ENCODE peak calls at places on chromosomes 12 and 14, in four cellular contexts. E, K, Q and S are unnamed samples.

GRCh38 chr12:65649126-65649525 is 175.2 kb upstream of the HMGA2 start:
- DNase-seq in E (peak), Q (peak), K (peak), S (peak)

GRCh38 chr12:27276275-27276674 is 32.2 kb downstream of the STK38L start:
- DNase-seq in Q (no peak), K (no peak), E (no peak), S (no peak)

GRCh38 chr14:102464846-102465341 is 44.7 kb downstream of the ANKRD9 start:
- DNase-seq in K (no peak), E (no peak), Q (no peak), S (no peak)

GRCh38 chr14:88128811-88129210 is 123.9 kb downstream of the GPR65 start:
- DNase-seq in K (no peak), Q (peak), E (no peak), S (no peak)

GRCh38 chr12:131757111-131757510 is 46.2 kb downstream of the SFSWAP start:
- DNase-seq in Q (no peak), K (no peak), E (no peak), S (no peak)

GRCh38 chr12:123384318-123384993 is 524 bp downstream of the KMT5A start:
- DNase-seq in Q (no peak), E (no peak), K (no peak), S (no peak)

GRCh38 chr12:93624595-93625294 is 52.3 kb downstream of the SOCS2 start:
- DNase-seq in Q (peak), K (no peak), E (peak), S (peak)

GRCh38 chr14:69980457-69981414 is 101.5 kb downstream of the SMOC1 start:
- DNase-seq in Q (peak), E (no peak), K (no peak), S (no peak)

GRCh38 chr12:52052471-52053186 is 1.4 kb downstream of the NR4A1 start:
- DNase-seq in K (no peak), Q (peak), E (no peak), S (no peak)

GRCh38 chr14:39431416-39432178 is 636 bp downstream of the FBXO33 start:
- DNase-seq in Q (peak), E (peak), K (peak), S (peak)

GRCh38 chr14:59126714-59127436 is 61.6 kb upstream of the DAAM1 start:
- DNase-seq in Q (peak), K (no peak), E (peak), S (peak)

GRCh38 chr14:67436006-67436866 is 24.3 kb upstream of the PLEK2 start:
- DNase-seq in E (no peak), Q (no peak), K (no peak), S (no peak)

GRCh38 chr12:164207-164606 is 49.8 kb downstream of the SLC6A12 start:
- DNase-seq in K (no peak), E (no peak), Q (no peak), S (no peak)

GRCh38 chr14:61653507-61653906 is 41.8 kb upstream of the HIF1A start:
- DNase-seq in E (peak), Q (peak), K (peak), S (peak)

GRCh38 chr12:66603458-66603857 is 75.4 kb downstream of the GRIP1 start:
- DNase-seq in K (no peak), E (no peak), Q (no peak), S (no peak)

GRCh38 chr14:97185186-97185585 is 388.0 kb downstream of the VRK1 start:
- DNase-seq in K (no peak), Q (no peak), E (peak), S (peak)

GRCh38 chr14:105168979-105169507 is 467 bp upstream of the JAG2 start:
- DNase-seq in K (no peak), Q (peak), E (no peak), S (no peak)

GRCh38 chr14:104927432-104927816 is 2.7 kb downstream of the PLD4 start:
- DNase-seq in E (no peak), Q (no peak), K (peak), S (no peak)

GRCh38 chr12:116879509-116880212 is 1.6 kb downstream of the HRK start:
- DNase-seq in Q (no peak), K (no peak), E (no peak), S (peak)

DNA sequence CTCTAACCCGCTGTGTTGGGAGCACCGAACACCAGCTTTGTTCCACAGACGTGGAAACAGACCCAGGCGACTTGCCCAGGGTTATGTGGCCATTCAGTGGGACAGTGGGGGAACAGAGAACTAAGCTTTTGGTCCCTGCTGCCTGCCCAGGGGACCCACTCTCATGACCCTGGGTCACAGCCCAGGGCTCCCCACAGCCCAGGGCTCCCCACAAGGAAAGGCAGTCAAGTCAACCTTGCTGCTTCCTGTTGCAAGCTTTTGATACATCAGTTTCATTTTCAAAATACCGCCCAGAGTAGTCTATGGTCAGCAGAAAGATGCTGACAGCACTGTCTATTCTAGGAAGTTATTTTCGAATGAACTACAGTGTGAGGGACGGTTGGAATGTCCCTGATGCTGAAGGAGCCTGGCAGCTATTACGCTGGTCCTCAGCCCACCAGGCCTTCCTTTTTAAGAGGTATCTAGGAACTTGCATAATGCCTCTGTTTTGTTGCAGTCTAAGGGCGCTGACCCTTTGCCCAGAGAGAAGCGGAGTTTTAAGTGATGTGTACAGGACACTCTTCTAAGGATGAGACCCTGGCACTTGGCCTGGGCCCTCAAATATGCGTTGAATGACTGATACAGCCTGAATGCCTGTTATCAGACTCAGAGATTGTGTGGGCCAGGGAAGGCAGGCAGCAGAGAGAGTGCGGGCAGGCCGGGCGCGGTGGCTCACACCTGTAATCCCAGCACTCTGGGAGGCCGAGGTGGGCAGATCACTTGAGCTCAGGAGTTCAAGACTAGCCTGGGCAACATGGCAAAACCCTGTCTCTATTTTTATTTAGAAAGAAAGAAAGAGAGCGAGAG is 12.6 kb upstream of the TTC7B start:
- DNase-seq in Q (no peak), K (peak), E (no peak), S (no peak)
- H3K4me3 ChIP-seq in Q (no peak), K (peak), E (peak), S (no peak)

GRCh38 chr14:66360526-66360925 is 125.6 kb upstream of the CCDC196 start:
- DNase-seq in Q (no peak), E (no peak), K (no peak), S (no peak)

GRCh38 chr14:66369157-66369706 is 116.9 kb upstream of the CCDC196 start:
- DNase-seq in K (no peak), Q (no peak), E (no peak), S (no peak)

GRCh38 chr14:66361013-66361412 is 125.2 kb upstream of the CCDC196 start:
- DNase-seq in Q (no peak), K (no peak), E (no peak), S (no peak)

GRCh38 chr14:66359500-66359899 is 126.7 kb upstream of the CCDC196 start:
- DNase-seq in K (no peak), E (peak), Q (peak), S (peak)

DNA sequence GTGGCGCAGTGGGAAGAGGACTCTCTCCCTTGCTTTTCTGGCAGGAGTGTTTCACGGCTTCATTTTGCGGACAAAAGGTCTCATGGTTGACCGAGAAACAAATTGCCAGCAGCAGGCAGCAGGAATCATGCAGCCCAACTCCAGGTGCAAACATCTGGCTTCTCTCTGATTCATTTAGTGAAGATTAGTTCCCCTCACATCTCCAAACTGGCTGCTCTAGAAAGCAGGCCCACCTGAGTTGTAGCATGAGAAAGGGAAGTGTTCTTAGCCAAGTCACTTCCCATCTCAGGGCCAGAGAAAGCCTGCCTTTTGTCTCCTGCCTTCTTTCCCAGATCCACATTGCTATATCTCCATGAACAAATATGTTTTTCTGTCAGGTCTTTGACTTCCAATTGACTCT is 120.8 kb upstream of the CCDC196 start:
- DNase-seq in Q (no peak), K (no peak), E (no peak), S (no peak)
- TF ChIP-seq CTCF in Q (no peak), K (no peak), E (no peak), S (no peak)

GRCh38 chr12:6548556-6549378 is 7.1 kb downstream of the IFFO1 start:
- DNase-seq in Q (peak), E (peak), K (no peak), S (peak)
- H3K4me3 ChIP-seq in Q (no peak), E (peak), K (no peak), S (no peak)

GRCh38 chr12:102765736-102766135 is 151.3 kb downstream of the PAH start:
- DNase-seq in E (peak), K (no peak), Q (peak), S (peak)

GRCh38 chr12:102766961-102767360 is 150.1 kb downstream of the PAH start:
- DNase-seq in Q (no peak), K (no peak), E (no peak), S (no peak)

GRCh38 chr12:102769323-102769916 is 147.6 kb downstream of the PAH start:
- DNase-seq in K (no peak), Q (peak), E (peak), S (peak)
- TF ChIP-seq CTCF in K (peak), Q (peak), E (peak), S (peak)

DNA sequence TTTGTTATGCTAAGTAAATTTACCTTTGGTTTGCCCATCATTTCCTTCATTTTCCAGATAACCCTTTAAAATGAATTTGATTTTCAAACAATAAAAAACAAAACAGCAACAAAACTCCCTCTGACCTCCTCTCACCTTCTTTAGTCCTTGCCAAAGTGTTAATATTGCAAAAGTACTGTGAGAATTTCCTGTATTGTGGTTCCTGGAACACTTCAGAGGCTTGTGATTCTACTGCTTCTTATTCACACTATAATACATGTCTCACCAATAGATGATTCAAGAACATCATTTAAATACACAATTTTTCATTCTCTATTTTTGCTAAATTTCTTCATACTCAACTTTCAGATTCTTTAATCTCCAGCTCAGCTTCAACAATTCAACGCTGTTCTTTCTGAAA is at the start of gene KLRD1:
- DNase-seq in K (no peak), Q (peak), E (no peak), S (no peak)
- H3K4me3 ChIP-seq in K (no peak), Q (no peak), E (no peak), S (no peak)

GRCh38 chr12:68043446-68043845 is 54.2 kb downstream of the IFNG-AS1 start:
- DNase-seq in K (no peak), E (no peak), Q (no peak), S (no peak)

GRCh38 chr12:68037616-68038255 is 48.5 kb downstream of the IFNG-AS1 start:
- DNase-seq in Q (no peak), E (peak), K (no peak), S (no peak)

GRCh38 chr12:68040450-68041075 is 51.3 kb downstream of the IFNG-AS1 start:
- DNase-seq in Q (peak), E (peak), K (no peak), S (peak)

GRCh38 chr12:68038650-68039049 is 49.4 kb downstream of the IFNG-AS1 start:
- DNase-seq in E (no peak), Q (no peak), K (no peak), S (no peak)

GRCh38 chr12:68042212-68042699 is 53.0 kb downstream of the IFNG-AS1 start:
- DNase-seq in K (no peak), Q (peak), E (peak), S (no peak)
- TF ChIP-seq CTCF in K (no peak), Q (no peak), E (no peak), S (no peak)

GRCh38 chr14:100471451-100472093 is 115.6 kb downstream of the BEGAIN start:
- DNase-seq in E (no peak), K (no peak), Q (no peak), S (peak)
- H3K4me3 ChIP-seq in E (no peak), K (no peak), Q (no peak), S (no peak)

DNA sequence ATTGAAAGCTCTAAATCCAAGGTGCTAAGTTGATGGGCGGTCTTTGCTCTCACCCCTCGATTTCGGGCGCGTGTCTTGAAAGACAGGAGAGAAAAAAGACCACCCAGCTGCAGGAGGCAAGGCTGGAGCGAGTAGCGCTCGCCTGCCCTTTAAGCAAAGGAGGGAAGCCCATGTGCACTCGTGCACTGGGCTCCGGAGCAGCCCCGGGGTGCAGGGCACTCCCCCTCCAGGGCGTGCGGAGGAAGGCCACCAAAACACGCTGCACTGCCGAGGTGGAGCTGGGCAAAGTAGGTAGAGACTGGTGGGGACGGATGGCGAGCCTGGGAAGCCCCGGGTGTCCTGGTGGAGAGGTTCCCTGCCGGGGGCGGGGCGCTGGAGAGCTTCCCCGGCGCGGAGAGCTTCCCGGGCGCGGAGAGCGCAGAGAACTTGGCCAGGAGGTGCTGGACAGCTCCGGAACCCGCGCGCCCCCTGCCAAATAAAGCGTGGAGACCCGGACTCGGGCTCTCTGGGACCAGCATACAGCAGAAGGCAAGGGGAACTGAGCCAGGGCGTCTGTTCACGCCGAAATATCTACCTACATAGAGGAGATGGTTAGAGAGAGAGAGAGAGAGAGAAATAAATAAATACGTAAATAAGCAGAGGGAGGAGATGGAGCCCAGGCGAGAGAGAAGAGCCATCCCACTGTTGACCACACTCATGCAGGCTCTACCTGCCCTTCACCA is 600 bp upstream of the NELL2 start:
- DNase-seq in Q (peak), K (no peak), E (peak), S (peak)
- TF ChIP-seq CTCF in Q (no peak), K (no peak), E (no peak), S (no peak)

GRCh38 chr14:42683690-42684089 is 1077.0 kb downstream of the LRFN5 start:
- DNase-seq in K (no peak), E (no peak), Q (peak), S (no peak)

DNA sequence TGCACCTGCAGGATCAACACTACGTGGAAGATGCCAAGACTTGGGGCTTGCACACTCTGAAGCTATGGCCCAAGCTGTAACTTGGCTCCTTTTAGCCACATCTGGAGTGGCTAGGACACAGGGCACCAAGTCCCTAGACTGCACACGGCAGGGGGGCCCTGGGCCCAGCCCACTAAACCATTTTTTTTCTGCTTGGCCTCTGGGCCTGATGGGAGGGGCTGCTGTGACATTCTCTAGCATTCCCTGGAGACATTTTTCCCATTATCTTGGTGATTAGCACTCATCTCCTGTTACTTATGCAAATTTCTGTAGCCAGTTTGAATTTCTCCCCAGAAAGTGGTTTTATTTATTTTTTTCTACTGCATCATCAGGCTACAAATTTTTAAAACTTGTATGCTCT is 1080.7 kb downstream of the LRFN5 start:
- DNase-seq in E (no peak), Q (no peak), K (no peak), S (no peak)
- H3K4me3 ChIP-seq in E (no peak), Q (no peak), K (no peak), S (no peak)